ENCODE peak calls at places on chromosome X, in four cellular contexts. D is NCI-H748 treated with DMSO at 0.1 percent for 48 hours; X is progenitor cell of endocrine pancreas; Y is CD4-positive, alpha-beta T cell. M is an unnamed sample.
A peak's percentile ranks its signal among the peaks of the same experiment; 100 is the strongest.

GRCh38 chrX:51641421-51642021 is 22.8 kb upstream of the CENPVL3 start:
- DNase-seq in D (peak; percentile 55), X (no peak), Y (no peak), M (peak; percentile 10)

GRCh38 chrX:20378291-20378920 is 111.7 kb upstream of the RPS6KA3 start:
- DNase-seq in D (peak; percentile 54), X (no peak), Y (no peak), M (no peak)

GRCh38 chrX:120797201-120797938 is 78.3 kb downstream of the CT47B1 start:
- DNase-seq in D (no peak), X (no peak), Y (no peak), M (no peak)

GRCh38 chrX:100413231-100413630 is 3.2 kb upstream of the PCDH19 start:
- DNase-seq in D (peak; percentile 71), X (no peak), Y (no peak), M (no peak)

GRCh38 chrX:111498538-111499103 is 12.8 kb upstream of the SERTM2 start:
- DNase-seq in D (no peak), X (no peak), Y (no peak), M (no peak)

GRCh38 chrX:66049056-66049455 is 9.2 kb upstream of the VSIG4 start:
- DNase-seq in D (no peak), X (no peak), Y (no peak), M (no peak)

GRCh38 chrX:103631145-103631544 is 2.4 kb downstream of the TCEAL1 start:
- DNase-seq in D (no peak), X (no peak), Y (no peak), M (no peak)

GRCh38 chrX:68588653-68589371 is 58.7 kb upstream of the STARD8 start:
- DNase-seq in D (no peak), X (no peak), Y (no peak), M (no peak)

GRCh38 chrX:136325377-136325776 is 24.6 kb downstream of the ADGRG4 start:
- DNase-seq in D (no peak), X (no peak), Y (no peak), M (no peak)

GRCh38 chrX:1385824-1386223 is 6.1 kb downstream of the SLC25A6 start:
- DNase-seq in D (no peak), X (no peak), Y (no peak), M (no peak)

GRCh38 chrX:52363247-52363883 is 5.5 kb upstream of the XAGE2 start:
- DNase-seq in D (no peak), X (no peak), Y (no peak), M (no peak)

GRCh38 chrX:12975999-12976558 is 1.2 kb downstream of the TMSB4X start:
- DNase-seq in D (peak; percentile 42), X (no peak), Y (no peak), M (peak; percentile 52)

GRCh38 chrX:44096666-44097065 is 123.5 kb upstream of the NDP start:
- DNase-seq in D (no peak), X (no peak), Y (no peak), M (no peak)

GRCh38 chrX:12488781-12489180 is 302.4 kb upstream of the PRPS2 start:
- DNase-seq in D (no peak), X (no peak), Y (no peak), M (no peak)

GRCh38 chrX:69024931-69025330 is 140.3 kb downstream of the PJA1 start:
- DNase-seq in D (no peak), X (no peak), Y (no peak), M (no peak)

GRCh38 chrX:120768681-120769080 is 107.0 kb downstream of the CT47B1 start:
- DNase-seq in D (no peak), X (no peak), Y (no peak), M (no peak)

GRCh38 chrX:74080165-74080564 is 223.8 kb upstream of the ZCCHC13 start:
- DNase-seq in D (no peak), X (no peak), Y (no peak), M (no peak)

GRCh38 chrX:66232296-66232695 is 68.2 kb downstream of the HEPH start:
- DNase-seq in D (no peak), X (no peak), Y (no peak), M (no peak)

GRCh38 chrX:108064001-108064400 is 19.1 kb downstream of the VSIG1 start:
- DNase-seq in D (no peak), X (no peak), Y (no peak), M (no peak)

GRCh38 chrX:149453030-149453429 is 52.1 kb downstream of the IDS start:
- DNase-seq in D (no peak), X (no peak), Y (no peak), M (peak; percentile 47)

GRCh38 chrX:16745102-16745501 is 25.7 kb downstream of the SYAP1 start:
- DNase-seq in D (no peak), X (no peak), Y (no peak), M (no peak)

GRCh38 chrX:136260801-136261200 is 9.6 kb upstream of the MAP7D3 start:
- DNase-seq in D (no peak), X (no peak), Y (no peak), M (peak; percentile 65)

GRCh38 chrX:350148-350533 is 31.5 kb upstream of the GTPBP6 start:
- DNase-seq in D (no peak), X (no peak), Y (no peak), M (no peak)

GRCh38 chrX:152958524-152959465 is 35.1 kb downstream of the PNMA5 start:
- DNase-seq in D (peak; percentile 53), X (peak; percentile 80), Y (peak; percentile 93), M (peak; percentile 85)

GRCh38 chrX:49230500-49231232 is 2.5 kb downstream of the CACNA1F start:
- DNase-seq in D (no peak), X (peak; percentile 20), Y (peak; percentile 20), M (no peak)

GRCh38 chrX:121245763-121246162 is 198.4 kb downstream of the GLUD2 start:
- DNase-seq in D (no peak), X (no peak), Y (no peak), M (no peak)

GRCh38 chrX:153537526-153538295 is 20.3 kb downstream of the ATP2B3 start:
- DNase-seq in D (no peak), X (no peak), Y (no peak), M (no peak)

GRCh38 chrX:40299502-40300118 is 201.9 kb upstream of the BCOR start:
- DNase-seq in D (no peak), X (no peak), Y (no peak), M (no peak)

GRCh38 chrX:10062980-10063379 is 93.8 kb upstream of the CLCN4 start:
- DNase-seq in D (no peak), X (no peak), Y (no peak), M (no peak)

GRCh38 chrX:112851161-112851779 is 10.6 kb upstream of the AMOT start:
- DNase-seq in D (no peak), X (no peak), Y (no peak), M (no peak)